ENCODE peak calls at places on chromosomes 7 and 10, in four cellular contexts. One of them, this sample, is unnamed.

GRCh38 chr10:107865691-107866090 is 701.2 kb upstream of the SORCS1 start:
- DNase-seq in HCT116: no peak
- DNase-seq in adrenal gland: no peak
- DNase-seq in heart left ventricle: no peak
- DNase-seq in this sample: no peak

GRCh38 chr7:139105037-139105382 is 4.5 kb downstream of the ZC3HAV1 start:
- DNase-seq in HCT116: no peak
- DNase-seq in adrenal gland: no peak
- DNase-seq in heart left ventricle: no peak
- DNase-seq in this sample: no peak

GRCh38 chr10:99612167-99612831 is 7.9 kb downstream of the SLC25A28 start:
- DNase-seq in HCT116: peak
- DNase-seq in adrenal gland: no peak
- DNase-seq in heart left ventricle: no peak
- DNase-seq in this sample: peak

GRCh38 chr10:13163859-13164258 is 2.5 kb downstream of the MCM10 start:
- DNase-seq in HCT116: no peak
- DNase-seq in adrenal gland: no peak
- DNase-seq in heart left ventricle: no peak
- DNase-seq in this sample: no peak

GRCh38 chr10:102604379-102604960 is 39.8 kb upstream of the TRIM8 start:
- DNase-seq in HCT116: peak
- DNase-seq in adrenal gland: peak
- DNase-seq in heart left ventricle: no peak
- DNase-seq in this sample: no peak

GRCh38 chr10:103053659-103054581 is 135.8 kb downstream of the CNNM2 start:
- DNase-seq in HCT116: no peak
- DNase-seq in adrenal gland: peak
- DNase-seq in heart left ventricle: peak
- DNase-seq in this sample: peak

GRCh38 chr10:103493362-103493871 is at the start of gene NEURL1:
- DNase-seq in HCT116: no peak
- DNase-seq in adrenal gland: no peak
- DNase-seq in heart left ventricle: peak
- DNase-seq in this sample: peak

GRCh38 chr7:40966693-40967092 is 736.2 kb downstream of the INHBA start:
- DNase-seq in HCT116: no peak
- DNase-seq in adrenal gland: no peak
- DNase-seq in heart left ventricle: no peak
- DNase-seq in this sample: no peak

GRCh38 chr7:2715341-2716231 is 27.6 kb downstream of the AMZ1 start:
- DNase-seq in HCT116: no peak
- DNase-seq in adrenal gland: no peak
- DNase-seq in heart left ventricle: no peak
- DNase-seq in this sample: no peak

GRCh38 chr7:28662236-28662635 is 249.9 kb downstream of the CREB5 start:
- DNase-seq in HCT116: no peak
- DNase-seq in adrenal gland: no peak
- DNase-seq in heart left ventricle: no peak
- DNase-seq in this sample: no peak

GRCh38 chr7:2185715-2186114 is 47.0 kb downstream of the MAD1L1 start:
- DNase-seq in HCT116: no peak
- DNase-seq in adrenal gland: no peak
- DNase-seq in heart left ventricle: no peak
- DNase-seq in this sample: no peak

GRCh38 chr7:24908166-24908565 is 71.8 kb downstream of the OSBPL3 start:
- DNase-seq in HCT116: no peak
- DNase-seq in adrenal gland: no peak
- DNase-seq in heart left ventricle: no peak
- DNase-seq in this sample: no peak

GRCh38 chr7:131166066-131166465 is 161.6 kb upstream of the MKLN1 start:
- DNase-seq in HCT116: no peak
- DNase-seq in adrenal gland: no peak
- DNase-seq in heart left ventricle: no peak
- DNase-seq in this sample: no peak

GRCh38 chr10:63666836-63667383 is 145.7 kb downstream of the REEP3 start:
- DNase-seq in HCT116: no peak
- DNase-seq in adrenal gland: peak
- DNase-seq in heart left ventricle: no peak
- DNase-seq in this sample: no peak

GRCh38 chr7:155069992-155070827 is at the start of gene HTR5A:
- DNase-seq in HCT116: peak
- DNase-seq in adrenal gland: peak
- DNase-seq in heart left ventricle: peak
- DNase-seq in this sample: peak

GRCh38 chr7:990352-991005 is 7.5 kb downstream of the CYP2W1 start:
- DNase-seq in HCT116: no peak
- DNase-seq in adrenal gland: no peak
- DNase-seq in heart left ventricle: no peak
- DNase-seq in this sample: no peak

GRCh38 chr7:96169439-96169838 is 152.5 kb downstream of the SLC25A13 start:
- DNase-seq in HCT116: no peak
- DNase-seq in adrenal gland: no peak
- DNase-seq in heart left ventricle: no peak
- DNase-seq in this sample: peak

GRCh38 chr7:68187549-68187948 is 1190.9 kb downstream of the TYW1 start:
- DNase-seq in HCT116: no peak
- DNase-seq in adrenal gland: no peak
- DNase-seq in heart left ventricle: no peak
- DNase-seq in this sample: no peak

GRCh38 chr10:6924166-6924565 is 344.1 kb upstream of the PRKCQ start:
- DNase-seq in HCT116: no peak
- DNase-seq in adrenal gland: peak
- DNase-seq in heart left ventricle: no peak
- DNase-seq in this sample: no peak

GRCh38 chr7:154304740-154305679 is 252.8 kb downstream of the DPP6 start:
- DNase-seq in HCT116: no peak
- DNase-seq in adrenal gland: no peak
- DNase-seq in heart left ventricle: no peak
- DNase-seq in this sample: no peak

GRCh38 chr7:148108381-148108780 is 482.2 kb upstream of the C7orf33 start:
- DNase-seq in HCT116: no peak
- DNase-seq in adrenal gland: no peak
- DNase-seq in heart left ventricle: no peak
- DNase-seq in this sample: no peak

GRCh38 chr10:26437637-26438461 is at the start of gene APBB1IP:
- DNase-seq in HCT116: no peak
- DNase-seq in adrenal gland: peak
- DNase-seq in heart left ventricle: peak
- DNase-seq in this sample: peak

GRCh38 chr10:2989292-2989947 is 77.9 kb upstream of the PFKP start:
- DNase-seq in HCT116: no peak
- DNase-seq in adrenal gland: no peak
- DNase-seq in heart left ventricle: no peak
- DNase-seq in this sample: no peak

GRCh38 chr10:52491246-52492000 is 177.3 kb downstream of the DKK1 start:
- DNase-seq in HCT116: no peak
- DNase-seq in adrenal gland: no peak
- DNase-seq in heart left ventricle: no peak
- DNase-seq in this sample: no peak

GRCh38 chr10:124155781-124156401 is 62.5 kb upstream of the CHST15 start:
- DNase-seq in HCT116: no peak
- DNase-seq in adrenal gland: no peak
- DNase-seq in heart left ventricle: no peak
- DNase-seq in this sample: peak

GRCh38 chr10:100878291-100878910 is 34.4 kb upstream of the SLF2 start:
- DNase-seq in HCT116: peak
- DNase-seq in adrenal gland: peak
- DNase-seq in heart left ventricle: peak
- DNase-seq in this sample: peak

GRCh38 chr7:128795129-128795528 is 3.4 kb downstream of the CCDC136 start:
- DNase-seq in HCT116: no peak
- DNase-seq in adrenal gland: no peak
- DNase-seq in heart left ventricle: no peak
- DNase-seq in this sample: no peak

GRCh38 chr7:44966731-44967538 is 11.9 kb downstream of the MYO1G start:
- DNase-seq in HCT116: no peak
- DNase-seq in adrenal gland: no peak
- DNase-seq in heart left ventricle: no peak
- DNase-seq in this sample: no peak

GRCh38 chr7:106369349-106369748 is 84.6 kb upstream of the NAMPT start:
- DNase-seq in HCT116: no peak
- DNase-seq in adrenal gland: no peak
- DNase-seq in heart left ventricle: no peak
- DNase-seq in this sample: no peak

GRCh38 chr7:85090138-85090537 is 96.7 kb downstream of the SEMA3D start:
- DNase-seq in HCT116: no peak
- DNase-seq in adrenal gland: no peak
- DNase-seq in heart left ventricle: no peak
- DNase-seq in this sample: no peak

GRCh38 chr7:90842430-90842788 is 246.3 kb downstream of the CDK14 start:
- DNase-seq in HCT116: no peak
- DNase-seq in adrenal gland: no peak
- DNase-seq in heart left ventricle: no peak
- DNase-seq in this sample: no peak

GRCh38 chr10:101961591-101962498 is 94.1 kb downstream of the ARMH3 start:
- DNase-seq in HCT116: no peak
- DNase-seq in adrenal gland: peak
- DNase-seq in heart left ventricle: peak
- DNase-seq in this sample: peak

GRCh38 chr10:14356921-14357320 is 26.2 kb upstream of the FRMD4A start:
- DNase-seq in HCT116: no peak
- DNase-seq in adrenal gland: no peak
- DNase-seq in heart left ventricle: no peak
- DNase-seq in this sample: no peak

GRCh38 chr7:127943541-127944521 is 87.4 kb downstream of the LRRC4 start:
- DNase-seq in HCT116: no peak
- DNase-seq in adrenal gland: no peak
- DNase-seq in heart left ventricle: peak
- DNase-seq in this sample: peak

GRCh38 chr10:43688348-43688892 is 39.7 kb upstream of the ZNF32 start:
- DNase-seq in HCT116: no peak
- DNase-seq in adrenal gland: no peak
- DNase-seq in heart left ventricle: no peak
- DNase-seq in this sample: no peak

GRCh38 chr10:43689007-43689491 is 40.4 kb upstream of the ZNF32 start:
- DNase-seq in HCT116: no peak
- DNase-seq in adrenal gland: no peak
- DNase-seq in heart left ventricle: no peak
- DNase-seq in this sample: no peak

GRCh38 chr10:43691503-43691902 is 42.8 kb upstream of the ZNF32 start:
- DNase-seq in HCT116: no peak
- DNase-seq in adrenal gland: no peak
- DNase-seq in heart left ventricle: no peak
- DNase-seq in this sample: no peak

GRCh38 chr10:43689618-43689954 is 40.9 kb upstream of the ZNF32 start:
- DNase-seq in HCT116: no peak
- DNase-seq in adrenal gland: peak
- DNase-seq in heart left ventricle: peak
- DNase-seq in this sample: peak

GRCh38 chr10:43689955-43690771 is 41.5 kb upstream of the ZNF32 start:
- DNase-seq in HCT116: peak
- DNase-seq in adrenal gland: peak
- DNase-seq in heart left ventricle: peak
- DNase-seq in this sample: peak
- TF ChIP-seq POLR2A in HCT116: no peak
- TF ChIP-seq POLR2A in adrenal gland: no peak
- TF ChIP-seq POLR2A in heart left ventricle: peak
- TF ChIP-seq POLR2A in this sample: no peak

GRCh38 chr10:22723343-22723779 is 9.0 kb upstream of the PIP4K2A start:
- DNase-seq in HCT116: no peak
- DNase-seq in adrenal gland: no peak
- DNase-seq in heart left ventricle: no peak
- DNase-seq in this sample: no peak
- TF ChIP-seq POLR2A in HCT116: no peak
- TF ChIP-seq POLR2A in adrenal gland: no peak
- TF ChIP-seq POLR2A in heart left ventricle: no peak
- TF ChIP-seq POLR2A in this sample: no peak

GRCh38 chr10:72274213-72274729 is 547 bp downstream of the DDIT4 start:
- DNase-seq in HCT116: no peak
- DNase-seq in adrenal gland: no peak
- DNase-seq in heart left ventricle: no peak
- DNase-seq in this sample: no peak

GRCh38 chr10:72274730-72275350 is 1.1 kb downstream of the DDIT4 start:
- DNase-seq in HCT116: no peak
- DNase-seq in adrenal gland: peak
- DNase-seq in heart left ventricle: peak
- DNase-seq in this sample: peak

GRCh38 chr10:72276421-72277339 is 3.0 kb downstream of the DDIT4 start:
- DNase-seq in HCT116: peak
- DNase-seq in adrenal gland: peak
- DNase-seq in heart left ventricle: no peak
- DNase-seq in this sample: no peak

GRCh38 chr10:72276013-72276387 is 2.3 kb downstream of the DDIT4 start:
- DNase-seq in HCT116: peak
- DNase-seq in adrenal gland: peak
- DNase-seq in heart left ventricle: no peak
- DNase-seq in this sample: no peak

DNA sequence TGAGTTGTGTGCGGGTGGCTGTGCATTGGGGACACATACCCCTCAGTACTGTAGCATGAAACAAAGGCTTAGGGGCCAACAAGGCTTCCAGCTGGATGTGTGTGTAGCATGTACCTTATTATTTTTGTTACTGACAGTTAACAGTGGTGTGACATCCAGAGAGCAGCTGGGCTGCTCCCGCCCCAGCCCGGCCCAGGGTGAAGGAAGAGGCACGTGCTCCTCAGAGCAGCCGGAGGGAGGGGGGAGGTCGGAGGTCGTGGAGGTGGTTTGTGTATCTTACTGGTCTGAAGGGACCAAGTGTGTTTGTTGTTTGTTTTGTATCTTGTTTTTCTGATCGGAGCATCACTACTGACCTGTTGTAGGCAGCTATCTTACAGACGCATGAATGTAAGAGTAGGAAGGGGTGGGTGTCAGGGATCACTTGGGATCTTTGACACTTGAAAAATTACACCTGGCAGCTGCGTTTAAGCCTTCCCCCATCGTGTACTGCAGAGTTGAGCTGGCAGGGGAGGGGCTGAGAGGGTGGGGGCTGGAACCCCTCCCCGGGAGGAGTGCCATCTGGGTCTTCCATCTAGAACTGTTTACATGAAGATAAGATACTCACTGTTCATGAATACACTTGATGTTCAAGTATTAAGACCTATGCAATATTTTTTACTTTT is 1.8 kb downstream of the DDIT4 start:
- DNase-seq in HCT116: no peak
- DNase-seq in adrenal gland: peak
- DNase-seq in heart left ventricle: no peak
- DNase-seq in this sample: no peak
- TF ChIP-seq POLR2A in HCT116: no peak
- TF ChIP-seq POLR2A in adrenal gland: peak
- TF ChIP-seq POLR2A in heart left ventricle: no peak
- TF ChIP-seq POLR2A in this sample: no peak

GRCh38 chr7:22860784-22861482 is 38.3 kb upstream of the TOMM7 start:
- DNase-seq in HCT116: no peak
- DNase-seq in adrenal gland: no peak
- DNase-seq in heart left ventricle: no peak
- DNase-seq in this sample: peak

GRCh38 chr7:22860337-22860736 is 37.7 kb upstream of the TOMM7 start:
- DNase-seq in HCT116: no peak
- DNase-seq in adrenal gland: no peak
- DNase-seq in heart left ventricle: no peak
- DNase-seq in this sample: no peak

GRCh38 chr7:22858274-22858639 is 35.6 kb upstream of the TOMM7 start:
- DNase-seq in HCT116: no peak
- DNase-seq in adrenal gland: no peak
- DNase-seq in heart left ventricle: no peak
- DNase-seq in this sample: no peak

GRCh38 chr7:22859676-22860290 is 37.1 kb upstream of the TOMM7 start:
- DNase-seq in HCT116: no peak
- DNase-seq in adrenal gland: no peak
- DNase-seq in heart left ventricle: no peak
- DNase-seq in this sample: no peak

GRCh38 chr7:22858640-22859561 is 36.3 kb upstream of the TOMM7 start:
- DNase-seq in HCT116: peak
- DNase-seq in adrenal gland: no peak
- DNase-seq in heart left ventricle: no peak
- DNase-seq in this sample: no peak
- TF ChIP-seq POLR2A in HCT116: no peak
- TF ChIP-seq POLR2A in adrenal gland: no peak
- TF ChIP-seq POLR2A in heart left ventricle: no peak
- TF ChIP-seq POLR2A in this sample: no peak

This sample was measured in testis.